ENCODE peak calls at places on chromosomes 5 and 9, in five cellular contexts. N, I, T, U and Q are unnamed samples.

GRCh38 chr9:70444904-70445303 is 30.4 kb upstream of the KLF9 start:
- DNase-seq in U (no peak), I (no peak), N (no peak), T (no peak), Q (no peak)

GRCh38 chr5:135488727-135489465 is 36.7 kb upstream of the TIFAB start:
- DNase-seq in N (no peak), I (peak; percentile 36), U (no peak), T (no peak), Q (no peak)

GRCh38 chr5:57718155-57718554 is 235.5 kb upstream of the ACTBL2 start:
- DNase-seq in N (no peak), I (no peak), T (no peak), U (no peak), Q (no peak)

GRCh38 chr5:54696931-54697330 is 179.4 kb downstream of the SNX18 start:
- DNase-seq in U (no peak), T (no peak), N (no peak), I (no peak), Q (no peak)

GRCh38 chr9:27365977-27366376 is 69.0 kb upstream of the EQTN start:
- DNase-seq in T (no peak), N (no peak), U (no peak), I (no peak), Q (no peak)

GRCh38 chr5:57368010-57368409 is 114.6 kb downstream of the ACTBL2 start:
- DNase-seq in T (no peak), U (no peak), I (no peak), N (no peak), Q (no peak)

GRCh38 chr5:80125022-80125961 is 90.1 kb downstream of the THBS4 start:
- DNase-seq in N (no peak), T (no peak), I (no peak), U (no peak), Q (no peak)

GRCh38 chr9:70093944-70094343 is 50.3 kb downstream of the MAMDC2 start:
- DNase-seq in T (no peak), N (no peak), U (no peak), I (no peak), Q (no peak)

GRCh38 chr9:93459432-93459847 is 6.1 kb upstream of the FAM120AOS start:
- DNase-seq in I (no peak), U (no peak), N (no peak), T (no peak), Q (no peak)

GRCh38 chr9:127899200-127899943 is at the start of gene ST6GALNAC6:
- DNase-seq in I (peak; percentile 60), U (peak; percentile 74), T (no peak), N (peak; percentile 82), Q (peak; percentile 81)

GRCh38 chr5:116564756-116565593 is 9.6 kb downstream of the SEMA6A start:
- DNase-seq in I (no peak), U (no peak), T (no peak), N (no peak), Q (no peak)

GRCh38 chr9:109113892-109114609 is 5.7 kb downstream of the TMEM245 start:
- DNase-seq in T (no peak), U (peak; percentile 59), N (no peak), I (no peak), Q (no peak)

GRCh38 chr5:125199968-125200841 is 453.8 kb upstream of the ZNF608 start:
- DNase-seq in N (peak; percentile 17), T (no peak), I (no peak), U (peak; percentile 17), Q (peak; percentile 25)

GRCh38 chr9:38062498-38063362 is 6.3 kb downstream of the SHB start:
- DNase-seq in T (no peak), N (no peak), I (no peak), U (no peak), Q (no peak)

GRCh38 chr9:124855944-124856773 is 2.9 kb downstream of the WDR38 start:
- DNase-seq in N (no peak), U (no peak), T (no peak), I (no peak), Q (no peak)

GRCh38 chr5:79318935-79319614 is 83.1 kb downstream of the JMY start:
- DNase-seq in U (no peak), N (no peak), I (no peak), T (no peak), Q (no peak)

GRCh38 chr5:26009742-26010141 is 1028.6 kb downstream of the CDH9 start:
- DNase-seq in N (no peak), I (peak; percentile 48), T (no peak), U (no peak), Q (no peak)

GRCh38 chr9:5586391-5586802 is 42.5 kb upstream of the RIC1 start:
- DNase-seq in U (no peak), I (no peak), T (no peak), N (no peak), Q (no peak)

GRCh38 chr9:134215709-134216448 is 51.5 kb upstream of the RNU6ATAC start:
- DNase-seq in N (peak; percentile 22), T (peak; percentile 4), U (no peak), I (no peak), Q (peak; percentile 51)

GRCh38 chr9:129023036-129023907 is 4.9 kb downstream of the SH3GLB2 start:
- DNase-seq in I (peak; percentile 88), U (peak; percentile 40), N (peak; percentile 63), T (peak; percentile 83), Q (no peak)

GRCh38 chr5:89301572-89302025 is 418.6 kb upstream of the MEF2C start:
- DNase-seq in N (no peak), I (no peak), T (no peak), U (no peak), Q (no peak)

GRCh38 chr9:19976226-19976625 is 187.4 kb upstream of the SLC24A2 start:
- DNase-seq in T (no peak), U (no peak), I (no peak), N (no peak), Q (no peak)

GRCh38 chr5:127697894-127698600 is 5.1 kb upstream of the CCDC192 start:
- DNase-seq in I (peak; percentile 33), T (no peak), N (no peak), U (no peak), Q (no peak)

GRCh38 chr5:170783498-170784247 is at the start of gene GABRP:
- DNase-seq in I (no peak), N (no peak), U (no peak), T (no peak), Q (no peak)

GRCh38 chr9:95773061-95773433 is 102.4 kb upstream of the ERCC6L2 start:
- DNase-seq in I (no peak), U (no peak), N (no peak), T (no peak), Q (no peak)

GRCh38 chr9:94818196-94818541 is 91.7 kb downstream of the AOPEP start:
- DNase-seq in N (no peak), I (no peak), T (no peak), U (no peak), Q (no peak)

GRCh38 chr5:37615184-37615583 is 224.7 kb downstream of the GDNF start:
- DNase-seq in I (no peak), U (no peak), T (no peak), N (no peak), Q (no peak)

GRCh38 chr5:20113031-20113685 is 125.2 kb upstream of the CDH18 start:
- DNase-seq in N (no peak), U (no peak), I (no peak), T (no peak), Q (no peak)

GRCh38 chr5:69334793-69335268 is 2.2 kb upstream of the CCDC125 start:
- DNase-seq in T (peak; percentile 60), N (peak; percentile 82), I (peak; percentile 91), U (peak; percentile 90), Q (peak; percentile 87)

GRCh38 chr5:120436996-120437395 is 27.1 kb upstream of the PRR16 start:
- DNase-seq in N (no peak), T (no peak), I (no peak), U (no peak), Q (no peak)

GRCh38 chr5:113508756-113509155 is 4.7 kb upstream of the YTHDC2 start:
- DNase-seq in U (no peak), N (no peak), I (no peak), T (no peak), Q (no peak)

GRCh38 chr9:114203410-114204140 is 48.2 kb downstream of the COL27A1 start:
- DNase-seq in I (no peak), N (no peak), U (no peak), T (no peak), Q (no peak)

GRCh38 chr5:63923914-63924313 is 38.3 kb downstream of the HTR1A start:
- DNase-seq in N (no peak), U (peak; percentile 88), I (no peak), T (no peak), Q (no peak)

GRCh38 chr9:87529666-87530065 is 32.0 kb downstream of the DAPK1 start:
- DNase-seq in N (no peak), T (no peak), I (no peak), U (no peak), Q (no peak)
- TF ChIP-seq POLR2A in N (no peak), T (no peak), I (no peak), U (no peak), Q (no peak)

DNA sequence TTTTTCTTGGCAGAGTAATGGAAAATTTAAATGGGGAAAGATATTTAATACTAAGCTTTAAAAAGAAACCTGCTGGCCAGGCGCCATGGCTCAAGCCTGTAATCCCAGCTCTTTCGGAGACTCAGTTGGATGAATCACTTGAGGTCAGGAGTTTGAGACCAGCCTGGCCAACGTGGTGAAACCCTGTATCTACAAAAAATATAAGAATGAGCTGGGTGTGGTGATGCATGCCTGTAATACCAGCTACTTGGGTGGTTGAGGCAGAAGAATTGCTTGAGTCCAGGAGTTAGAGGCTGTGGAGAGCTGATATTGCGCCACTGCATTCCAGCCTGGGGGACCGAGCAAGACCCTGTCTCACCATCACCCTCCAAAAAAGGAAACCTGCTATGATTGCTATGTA is 32.8 kb downstream of the TUT7 start:
- DNase-seq in N (no peak), I (peak; percentile 52), U (no peak), T (no peak), Q (no peak)
- H3K36me3 ChIP-seq in N (no peaks in the 10 kb centered on the region), I (no peaks in the 10 kb centered on the region), U (no peaks in the 10 kb centered on the region), T (peaks cover 4% of the 10 kb centered on the region), Q (peaks cover 100% of the 10 kb centered on the region)

GRCh38 chr5:14293279-14293678 is 150.1 kb downstream of the TRIO start:
- DNase-seq in U (no peak), T (no peak), N (no peak), I (no peak), Q (no peak)

GRCh38 chr5:14297697-14298096 is 154.6 kb downstream of the TRIO start:
- DNase-seq in T (no peak), U (no peak), I (no peak), N (no peak), Q (no peak)

GRCh38 chr5:14296533-14297331 is 153.6 kb downstream of the TRIO start:
- DNase-seq in I (no peak), U (no peak), N (no peak), T (no peak), Q (no peak)

GRCh38 chr5:14295610-14296009 is 152.5 kb downstream of the TRIO start:
- DNase-seq in U (no peak), I (no peak), T (no peak), N (no peak), Q (no peak)

DNA sequence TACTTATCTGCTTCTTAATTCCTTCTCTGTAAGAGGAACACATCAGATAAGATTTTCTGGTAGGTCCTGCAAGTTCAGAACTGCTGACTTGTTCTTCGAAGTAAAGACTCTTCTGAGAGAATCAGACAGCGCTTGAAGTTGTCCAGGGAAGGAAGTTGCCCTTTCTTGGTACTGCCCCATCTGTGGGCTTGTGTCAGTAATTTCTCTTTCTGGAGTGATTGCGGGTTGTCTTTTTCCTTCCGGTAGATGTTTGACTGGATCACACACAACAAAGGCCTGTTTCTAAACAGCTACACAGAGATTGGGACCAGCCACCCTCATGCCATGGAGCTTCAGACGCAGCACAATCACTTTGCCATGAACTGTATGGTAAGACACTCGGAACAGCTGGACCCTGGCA is 149.6 kb downstream of the TRIO start:
- DNase-seq in U (no peak), T (no peak), N (no peak), I (no peak), Q (no peak)
- H3K4me3 ChIP-seq in U (no peak overlapping the region), T (no peak overlapping the region), N (no peak overlapping the region), I (no peak overlapping the region), Q (no peak overlapping the region)

GRCh38 chr9:137219757-137220316 is 2.2 kb downstream of the RNF208 start:
- DNase-seq in N (no peak), T (no peak), U (no peak), I (no peak), Q (no peak)
- TF ChIP-seq POLR2A in N (no peak), T (no peak), U (no peak), I (no peak), Q (no peak)